ENCODE peak calls at places on chromosome X, in nine cellular contexts. One of them, this sample, is unnamed.

GRCh38 chrX:42714981-42715688 is 62.8 kb downstream of the PPP1R2C start:
- DNase-seq in ascending aorta: no peak
- DNase-seq in A172: peak; percentile 13
- DNase-seq in AG20443: peak; percentile 12
- DNase-seq in midbrain: peak; percentile 67
- DNase-seq in astrocyte of the spinal cord: peak; percentile 38
- DNase-seq in stimulated activated CD4-positive, alpha-beta T cell treated with anti-CD3 and anti-CD28 coated beads, Interleukin-4, amount 100 ng/mL, for 48 hours: peak; percentile 19
- DNase-seq in GM20000: no peak
- DNase-seq in activated naive CD4-positive, alpha-beta T cell: peak; percentile 2
- DNase-seq in this sample: peak; percentile 9

GRCh38 chrX:70219938-70220764 is 14.3 kb upstream of the AWAT1 start:
- DNase-seq in ascending aorta: no peak
- DNase-seq in A172: peak; percentile 52
- DNase-seq in GM20000: no peak
- DNase-seq in activated naive CD4-positive, alpha-beta T cell: no peak
- DNase-seq in stimulated activated CD4-positive, alpha-beta T cell treated with anti-CD3 and anti-CD28 coated beads, Interleukin-4, amount 100 ng/mL, for 48 hours: no peak
- DNase-seq in AG20443: peak; percentile 37
- DNase-seq in midbrain: no peak
- DNase-seq in astrocyte of the spinal cord: peak; percentile 77
- DNase-seq in this sample: no peak

GRCh38 chrX:51459125-51459524 is 37.3 kb downstream of the NUDT11 start:
- DNase-seq in A172: peak; percentile 2
- DNase-seq in GM20000: no peak
- DNase-seq in midbrain: no peak
- DNase-seq in astrocyte of the spinal cord: peak; percentile 6
- DNase-seq in stimulated activated CD4-positive, alpha-beta T cell treated with anti-CD3 and anti-CD28 coated beads, Interleukin-4, amount 100 ng/mL, for 48 hours: peak; percentile 8
- DNase-seq in activated naive CD4-positive, alpha-beta T cell: no peak
- DNase-seq in AG20443: no peak
- DNase-seq in ascending aorta: no peak
- DNase-seq in this sample: peak; percentile 11

GRCh38 chrX:79413009-79413408 is 45.9 kb upstream of the ITM2A start:
- DNase-seq in midbrain: no peak
- DNase-seq in activated naive CD4-positive, alpha-beta T cell: no peak
- DNase-seq in ascending aorta: no peak
- DNase-seq in A172: no peak
- DNase-seq in astrocyte of the spinal cord: peak; percentile 3
- DNase-seq in AG20443: peak; percentile 2
- DNase-seq in stimulated activated CD4-positive, alpha-beta T cell treated with anti-CD3 and anti-CD28 coated beads, Interleukin-4, amount 100 ng/mL, for 48 hours: no peak
- DNase-seq in GM20000: peak; percentile 2
- DNase-seq in this sample: no peak

GRCh38 chrX:119801253-119802221 is 10.1 kb upstream of the RPL39 start:
- DNase-seq in A172: no peak
- DNase-seq in GM20000: no peak
- DNase-seq in astrocyte of the spinal cord: no peak
- DNase-seq in ascending aorta: no peak
- DNase-seq in midbrain: no peak
- DNase-seq in stimulated activated CD4-positive, alpha-beta T cell treated with anti-CD3 and anti-CD28 coated beads, Interleukin-4, amount 100 ng/mL, for 48 hours: no peak
- DNase-seq in activated naive CD4-positive, alpha-beta T cell: no peak
- DNase-seq in AG20443: no peak
- DNase-seq in this sample: no peak

GRCh38 chrX:8743126-8743732 is 11.3 kb upstream of the ANOS1 start:
- DNase-seq in ascending aorta: no peak
- DNase-seq in A172: peak; percentile 43
- DNase-seq in midbrain: no peak
- DNase-seq in astrocyte of the spinal cord: no peak
- DNase-seq in GM20000: peak; percentile 22
- DNase-seq in activated naive CD4-positive, alpha-beta T cell: peak; percentile 35
- DNase-seq in AG20443: peak; percentile 43
- DNase-seq in stimulated activated CD4-positive, alpha-beta T cell treated with anti-CD3 and anti-CD28 coated beads, Interleukin-4, amount 100 ng/mL, for 48 hours: peak; percentile 16
- DNase-seq in this sample: peak; percentile 54

GRCh38 chrX:74363914-74364313 is 57.4 kb upstream of the SLC16A2 start:
- DNase-seq in stimulated activated CD4-positive, alpha-beta T cell treated with anti-CD3 and anti-CD28 coated beads, Interleukin-4, amount 100 ng/mL, for 48 hours: no peak
- DNase-seq in astrocyte of the spinal cord: no peak
- DNase-seq in A172: no peak
- DNase-seq in AG20443: no peak
- DNase-seq in GM20000: no peak
- DNase-seq in ascending aorta: no peak
- DNase-seq in midbrain: no peak
- DNase-seq in activated naive CD4-positive, alpha-beta T cell: no peak
- DNase-seq in this sample: no peak

GRCh38 chrX:79133897-79134296 is 10.6 kb upstream of the GPR174 start:
- DNase-seq in GM20000: no peak
- DNase-seq in astrocyte of the spinal cord: no peak
- DNase-seq in ascending aorta: no peak
- DNase-seq in midbrain: no peak
- DNase-seq in A172: no peak
- DNase-seq in activated naive CD4-positive, alpha-beta T cell: no peak
- DNase-seq in AG20443: no peak
- DNase-seq in stimulated activated CD4-positive, alpha-beta T cell treated with anti-CD3 and anti-CD28 coated beads, Interleukin-4, amount 100 ng/mL, for 48 hours: no peak
- DNase-seq in this sample: no peak

GRCh38 chrX:9148626-9149385 is 114.9 kb upstream of the FAM9B start:
- DNase-seq in midbrain: no peak
- DNase-seq in ascending aorta: no peak
- DNase-seq in A172: peak; percentile 30
- DNase-seq in astrocyte of the spinal cord: peak; percentile 72
- DNase-seq in GM20000: no peak
- DNase-seq in activated naive CD4-positive, alpha-beta T cell: no peak
- DNase-seq in stimulated activated CD4-positive, alpha-beta T cell treated with anti-CD3 and anti-CD28 coated beads, Interleukin-4, amount 100 ng/mL, for 48 hours: no peak
- DNase-seq in AG20443: peak; percentile 60
- DNase-seq in this sample: no peak

GRCh38 chrX:129797251-129797906 is 17.6 kb downstream of the SASH3 start:
- DNase-seq in astrocyte of the spinal cord: no peak
- DNase-seq in AG20443: no peak
- DNase-seq in A172: no peak
- DNase-seq in midbrain: no peak
- DNase-seq in activated naive CD4-positive, alpha-beta T cell: no peak
- DNase-seq in stimulated activated CD4-positive, alpha-beta T cell treated with anti-CD3 and anti-CD28 coated beads, Interleukin-4, amount 100 ng/mL, for 48 hours: no peak
- DNase-seq in ascending aorta: no peak
- DNase-seq in GM20000: no peak
- DNase-seq in this sample: no peak

GRCh38 chrX:22109442-22109841 is 77.3 kb downstream of the PHEX start:
- DNase-seq in GM20000: no peak
- DNase-seq in A172: peak; percentile 37
- DNase-seq in midbrain: no peak
- DNase-seq in AG20443: peak; percentile 31
- DNase-seq in stimulated activated CD4-positive, alpha-beta T cell treated with anti-CD3 and anti-CD28 coated beads, Interleukin-4, amount 100 ng/mL, for 48 hours: no peak
- DNase-seq in astrocyte of the spinal cord: peak; percentile 20
- DNase-seq in activated naive CD4-positive, alpha-beta T cell: no peak
- DNase-seq in ascending aorta: no peak
- DNase-seq in this sample: no peak

GRCh38 chrX:40148439-40149285 is 50.9 kb upstream of the BCOR start:
- DNase-seq in astrocyte of the spinal cord: no peak
- DNase-seq in activated naive CD4-positive, alpha-beta T cell: no peak
- DNase-seq in midbrain: no peak
- DNase-seq in AG20443: no peak
- DNase-seq in ascending aorta: no peak
- DNase-seq in GM20000: peak; percentile 21
- DNase-seq in A172: no peak
- DNase-seq in stimulated activated CD4-positive, alpha-beta T cell treated with anti-CD3 and anti-CD28 coated beads, Interleukin-4, amount 100 ng/mL, for 48 hours: no peak
- DNase-seq in this sample: no peak

GRCh38 chrX:34778961-34779360 is 121.9 kb upstream of the TMEM47 start:
- DNase-seq in stimulated activated CD4-positive, alpha-beta T cell treated with anti-CD3 and anti-CD28 coated beads, Interleukin-4, amount 100 ng/mL, for 48 hours: no peak
- DNase-seq in activated naive CD4-positive, alpha-beta T cell: no peak
- DNase-seq in GM20000: no peak
- DNase-seq in astrocyte of the spinal cord: peak; percentile 67
- DNase-seq in A172: peak; percentile 58
- DNase-seq in midbrain: no peak
- DNase-seq in AG20443: peak; percentile 29
- DNase-seq in ascending aorta: no peak
- DNase-seq in this sample: no peak

This sample was measured in WERI-Rb-1.